ENCODE peak calls at places on chromosomes 7 and 10, in ten cellular contexts. K, D, C, N, M, S, E, J, B and V are unnamed samples.

GRCh38 chr10:73465978-73466709 is 29.7 kb downstream of the PPP3CB start:
- DNase-seq in C (no peak), E (no peak), S (no peak), B (no peak), K (no peak), N (no peak), M (no peak), J (no peak), D (no peak), V (no peak)

GRCh38 chr10:129332476-129332875 is 134.6 kb upstream of the MGMT start:
- DNase-seq in N (peak), J (no peak), E (no peak), C (no peak), D (no peak), B (no peak), K (peak), S (no peak), M (peak), V (no peak)

GRCh38 chr10:48246501-48246900 is 28.0 kb downstream of the FRMPD2 start:
- DNase-seq in C (no peak), S (no peak), N (no peak), J (no peak), M (no peak), B (no peak), K (no peak), E (no peak), D (peak), V (no peak)

GRCh38 chr7:98115746-98116525 is 9.3 kb downstream of the LMTK2 start:
- DNase-seq in E (no peak), C (no peak), N (peak), M (no peak), D (no peak), K (no peak), J (no peak), B (no peak), S (no peak), V (no peak)

GRCh38 chr7:46900312-46901263 is 681.3 kb downstream of the TNS3 start:
- DNase-seq in E (no peak), S (no peak), B (no peak), C (no peak), M (peak), N (no peak), D (peak), K (peak), J (no peak), V (peak)

GRCh38 chr7:29748286-29749099 is 57.8 kb upstream of the WIPF3 start:
- DNase-seq in D (no peak), K (peak), E (peak), C (no peak), N (no peak), J (peak), B (no peak), S (peak), M (peak), V (peak)

GRCh38 chr7:100803398-100804161 is 23.7 kb downstream of the EPHB4 start:
- DNase-seq in N (peak), S (peak), K (peak), E (peak), J (peak), M (peak), D (peak), C (peak), B (peak), V (peak)

GRCh38 chr10:12448729-12449391 is 99.5 kb downstream of the CAMK1D start:
- DNase-seq in C (no peak), J (no peak), S (peak), E (peak), D (peak), K (peak), N (no peak), M (peak), B (no peak), V (peak)

GRCh38 chr10:110870823-110871235 is 899 bp upstream of the PDCD4 start:
- DNase-seq in J (no peak), K (peak), N (no peak), S (no peak), C (no peak), E (peak), B (no peak), M (no peak), D (peak), V (no peak)

GRCh38 chr7:99476107-99476506 is 3.4 kb downstream of the ZNF789 start:
- DNase-seq in D (no peak), C (peak), J (no peak), B (no peak), E (no peak), N (no peak), S (no peak), M (no peak), K (no peak), V (no peak)

GRCh38 chr10:107516349-107516748 is 351.8 kb upstream of the SORCS1 start:
- DNase-seq in B (no peak), M (no peak), D (no peak), E (no peak), S (no peak), N (no peak), K (no peak), J (no peak), C (no peak), V (no peak)

GRCh38 chr10:71600856-71601255 is 118.7 kb downstream of the C10orf105 start:
- DNase-seq in S (peak), D (no peak), K (peak), E (peak), C (no peak), B (no peak), N (no peak), M (peak), J (no peak), V (peak)

GRCh38 chr7:12888727-12889126 is 201.3 kb downstream of the ARL4A start:
- DNase-seq in C (no peak), B (no peak), N (no peak), K (peak), J (no peak), E (peak), D (no peak), S (no peak), M (no peak), V (peak)

GRCh38 chr10:24806262-24806661 is 82.6 kb upstream of the ARHGAP21 start:
- DNase-seq in J (no peak), S (no peak), N (no peak), K (no peak), M (no peak), B (no peak), C (no peak), D (no peak), E (no peak), V (no peak)

GRCh38 chr7:26143298-26144044 is 8.5 kb upstream of the NFE2L3 start:
- DNase-seq in C (no peak), B (no peak), K (peak), M (peak), N (no peak), E (peak), J (no peak), S (no peak), D (no peak), V (peak)

GRCh38 chr10:80664071-80664680 is 126.5 kb downstream of the SH2D4B start:
- DNase-seq in M (peak), N (peak), C (peak), K (peak), J (peak), B (no peak), S (peak), D (peak), E (peak), V (no peak)

GRCh38 chr7:15123901-15124300 is 221.3 kb upstream of the DGKB start:
- DNase-seq in D (no peak), E (no peak), J (no peak), N (no peak), C (no peak), K (no peak), M (peak), S (no peak), B (no peak), V (no peak)

GRCh38 chr10:74585231-74586087 is 240.9 kb upstream of the KAT6B start:
- DNase-seq in K (peak), S (no peak), J (no peak), E (peak), D (no peak), M (no peak), B (no peak), N (no peak), C (no peak), V (no peak)

GRCh38 chr7:7569113-7569527 is 2.4 kb downstream of the MIOS start:
- DNase-seq in D (no peak), S (no peak), C (no peak), E (no peak), M (no peak), B (no peak), N (no peak), K (no peak), J (no peak), V (no peak)

GRCh38 chr10:14378387-14378960 is 47.8 kb upstream of the FRMD4A start:
- DNase-seq in B (no peak), M (no peak), D (no peak), C (no peak), N (no peak), E (no peak), J (peak), S (no peak), K (no peak), V (no peak)

GRCh38 chr7:54336800-54337199 is 205.4 kb upstream of the VSTM2A start:
- DNase-seq in E (no peak), N (no peak), K (no peak), D (no peak), S (no peak), B (no peak), M (no peak), J (no peak), C (no peak), V (no peak)

GRCh38 chr7:107213193-107213788 is 44.5 kb downstream of the HBP1 start:
- DNase-seq in D (no peak), J (no peak), E (no peak), K (no peak), N (no peak), B (no peak), S (no peak), C (no peak), M (no peak), V (no peak)
- TF ChIP-seq CTCF in D (no peak), J (peak), E (no peak), K (no peak), N (peak), B (no peak), S (no peak), C (no peak), M (no peak), V (no peak)

GRCh38 chr7:80844916-80845315 is 73.9 kb downstream of the SEMA3C start:
- DNase-seq in M (no peak), B (no peak), C (no peak), D (no peak), E (no peak), K (peak), S (no peak), N (no peak), J (no peak), V (no peak)

GRCh38 chr7:80843018-80843671 is 75.7 kb downstream of the SEMA3C start:
- DNase-seq in K (no peak), D (no peak), B (no peak), S (no peak), M (no peak), N (no peak), C (no peak), J (no peak), E (no peak), V (no peak)

GRCh38 chr7:80841566-80842478 is 77.0 kb downstream of the SEMA3C start:
- DNase-seq in E (no peak), S (no peak), K (peak), N (no peak), C (no peak), D (no peak), M (peak), J (no peak), B (no peak), V (no peak)

GRCh38 chr7:80838643-80839042 is 80.2 kb downstream of the SEMA3C start:
- DNase-seq in M (no peak), B (no peak), C (no peak), D (no peak), E (no peak), J (no peak), K (no peak), N (no peak), S (no peak), V (no peak)

GRCh38 chr7:80842479-80842797 is 76.4 kb downstream of the SEMA3C start:
- DNase-seq in S (no peak), B (no peak), M (no peak), E (no peak), C (no peak), K (no peak), N (no peak), J (no peak), D (no peak), V (no peak)
- H3K4me3 ChIP-seq in S (no peak), B (no peak), M (no peak), E (no peak), C (no peak), K (no peak), N (no peak), J (no peak), D (no peak), V (no peak)

GRCh38 chr10:35611750-35612149 is 6.6 kb downstream of the GJD4 start:
- DNase-seq in S (no peak), D (no peak), K (no peak), N (no peak), J (peak), C (no peak), M (no peak), E (no peak), B (no peak), V (no peak)
- TF ChIP-seq CTCF in S (peak), D (no peak), K (peak), N (peak), J (peak), C (no peak), M (peak), E (no peak), B (no peak), V (no peak)

DNA sequence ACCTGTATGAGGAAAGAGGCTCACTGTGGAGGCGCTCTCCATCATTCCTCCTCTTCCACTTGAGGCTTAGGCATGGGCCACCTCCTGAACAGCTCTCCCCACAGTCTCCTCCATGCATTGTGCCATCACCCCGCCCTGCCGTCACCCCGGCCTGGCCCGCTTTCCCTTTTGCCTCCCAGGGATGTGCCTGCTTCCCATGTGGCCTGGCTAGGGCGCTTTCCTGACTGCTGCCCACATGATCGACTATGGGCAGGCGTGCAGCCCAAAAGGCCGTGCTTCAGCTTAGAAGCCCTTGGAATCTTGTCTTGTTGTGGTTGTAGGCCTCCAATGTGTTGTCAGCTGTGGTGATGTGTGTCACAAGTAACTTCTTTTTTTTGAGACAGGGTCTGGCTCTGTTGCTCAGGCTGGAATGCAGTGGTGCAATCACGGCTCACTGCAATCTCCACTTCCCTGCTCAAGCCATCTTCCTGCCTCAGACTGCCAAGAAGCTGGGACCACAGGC is 1.8 kb upstream of the ACTR3C start:
- DNase-seq in E (peak), S (no peak), M (no peak), C (peak), J (no peak), B (no peak), D (peak), K (peak), N (peak), V (peak)
- H3K4me3 ChIP-seq in E (no peak), S (no peak), M (no peak), C (peak), J (peak), B (no peak), D (peak), K (no peak), N (peak), V (no peak)

DNA sequence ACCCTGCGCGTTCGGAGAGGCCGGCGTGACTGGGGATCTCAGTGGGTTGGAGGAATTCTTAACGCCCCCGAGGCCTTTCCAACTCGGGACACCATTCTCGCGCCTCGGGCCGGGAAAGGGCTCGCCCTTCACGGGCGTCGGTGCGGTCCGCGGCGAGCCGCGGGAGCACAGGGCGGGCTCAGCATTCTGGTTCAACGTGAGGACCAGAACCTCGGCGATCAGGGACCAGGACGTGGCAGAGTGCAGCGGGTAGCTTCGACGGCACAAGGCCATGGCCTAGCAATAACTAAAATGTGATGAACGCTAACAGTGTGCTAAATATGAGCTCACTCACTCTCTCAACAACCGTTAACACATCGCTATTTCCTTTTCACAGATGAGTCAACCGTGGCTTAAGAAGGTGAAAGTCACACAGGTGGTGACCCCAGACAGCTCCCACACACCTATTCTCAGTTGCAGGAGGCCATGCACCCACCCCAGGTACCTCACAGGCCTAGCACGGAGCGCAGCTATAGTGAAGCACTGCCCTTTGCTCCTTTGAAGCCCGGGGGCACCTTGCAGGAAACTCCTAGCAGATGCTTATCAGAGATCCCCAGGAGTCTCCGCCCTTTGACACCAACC is 4.5 kb upstream of the EMX2 start:
- DNase-seq in D (no peak), N (no peak), E (peak), J (no peak), M (no peak), B (no peak), K (no peak), C (no peak), S (no peak), V (no peak)
- TF ChIP-seq CTCF in D (no peak), N (no peak), E (no peak), J (no peak), M (peak), B (no peak), K (no peak), C (no peak), S (no peak), V (no peak)

GRCh38 chr7:139682136-139683013 is 95.4 kb downstream of the HIPK2 start:
- DNase-seq in M (peak), K (peak), E (peak), N (peak), B (no peak), D (no peak), C (no peak), S (peak), J (peak), V (no peak)

GRCh38 chr7:139680676-139681462 is 96.9 kb downstream of the HIPK2 start:
- DNase-seq in C (peak), J (no peak), B (no peak), N (peak), E (peak), S (peak), K (peak), M (peak), D (peak), V (peak)

GRCh38 chr7:139679731-139680594 is 97.8 kb downstream of the HIPK2 start:
- DNase-seq in B (no peak), M (peak), D (no peak), K (peak), J (peak), N (no peak), S (no peak), C (no peak), E (no peak), V (no peak)

GRCh38 chr7:139681812-139682135 is 96.0 kb downstream of the HIPK2 start:
- DNase-seq in K (no peak), E (no peak), M (no peak), N (peak), J (no peak), S (no peak), C (no peak), B (no peak), D (no peak), V (no peak)

DNA sequence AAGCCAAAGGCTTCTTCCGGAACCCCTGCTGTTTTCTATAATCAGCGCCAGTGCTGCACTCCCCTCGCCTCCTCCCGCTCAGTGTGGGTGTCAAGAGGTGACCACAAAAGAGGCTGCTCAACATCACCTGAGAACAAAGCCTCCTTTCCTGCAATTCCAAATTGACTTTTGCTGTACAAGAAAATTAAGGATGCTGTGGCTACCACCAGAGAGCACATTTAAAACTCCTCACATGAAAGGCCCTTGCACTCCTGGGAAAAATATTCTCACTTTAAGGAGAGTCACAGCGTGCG is 96.4 kb downstream of the HIPK2 start:
- DNase-seq in J (no peak), B (no peak), E (no peak), M (no peak), N (peak), D (no peak), S (no peak), C (no peak), K (no peak), V (no peak)
- H3K4me3 ChIP-seq in J (no peak), B (no peak), E (no peak), M (no peak), N (no peak), D (no peak), S (no peak), C (no peak), K (no peak), V (no peak)

GRCh38 chr10:31190488-31190887 is 128.5 kb upstream of the ZEB1 start:
- DNase-seq in J (no peak), E (no peak), N (no peak), S (no peak), C (no peak), D (no peak), B (no peak), M (no peak), K (no peak), V (no peak)

GRCh38 chr10:31187182-31187581 is 131.8 kb upstream of the ZEB1 start:
- DNase-seq in B (no peak), K (no peak), M (no peak), E (no peak), S (no peak), N (no peak), C (no peak), D (no peak), J (no peak), V (no peak)

GRCh38 chr10:31188792-31189406 is 130.1 kb upstream of the ZEB1 start:
- DNase-seq in S (no peak), B (no peak), J (no peak), N (no peak), E (peak), D (no peak), M (no peak), K (peak), C (no peak), V (no peak)

GRCh38 chr10:31187607-31188210 is 131.3 kb upstream of the ZEB1 start:
- DNase-seq in C (no peak), N (no peak), D (no peak), B (no peak), K (no peak), J (no peak), E (no peak), S (no peak), M (no peak), V (no peak)

DNA sequence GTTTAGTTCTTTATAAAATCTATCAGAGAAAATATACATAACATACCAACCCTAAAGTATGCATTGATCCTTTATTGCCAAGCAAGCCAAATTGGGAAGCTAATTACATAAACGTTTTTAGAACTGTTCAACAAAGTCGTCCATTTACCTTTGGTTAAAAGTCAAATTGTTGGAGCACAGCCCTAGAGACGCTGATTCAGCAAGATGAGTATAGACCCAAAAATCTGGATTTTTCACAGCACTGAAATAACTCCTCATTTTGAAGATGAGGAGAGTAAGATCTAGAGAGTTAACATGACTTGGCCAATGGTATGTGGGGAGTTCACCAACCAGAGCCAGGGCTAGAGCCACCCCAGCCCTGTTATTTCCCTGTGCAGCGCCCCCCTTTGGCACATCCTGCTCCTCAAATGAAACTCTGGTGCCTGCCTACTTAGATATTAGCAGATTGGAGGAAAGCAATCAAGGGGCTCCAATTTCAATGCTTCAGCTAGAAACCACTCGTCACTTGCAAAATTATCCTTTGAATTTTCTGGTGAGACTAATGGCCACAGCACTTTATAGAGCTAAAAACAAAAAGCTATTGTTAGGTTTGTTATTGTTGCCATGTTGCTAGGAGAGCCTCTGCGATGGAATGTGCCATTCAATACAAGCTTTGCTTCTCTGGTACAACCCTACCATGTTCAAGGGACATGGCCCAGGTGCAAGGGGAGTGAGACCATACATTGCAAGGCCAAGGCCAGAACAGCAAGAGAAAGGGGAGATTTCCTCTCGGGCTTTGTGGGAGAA is 132.6 kb upstream of the ZEB1 start:
- DNase-seq in D (no peak), E (peak), B (no peak), N (no peak), S (no peak), K (no peak), J (peak), M (no peak), C (no peak), V (no peak)
- TF ChIP-seq CTCF in D (no peak), E (no peak), B (no peak), N (no peak), S (no peak), K (peak), J (no peak), M (peak), C (no peak), V (no peak)